ENCODE peak calls at places on chromosomes 3 and 15, in six cellular contexts. Z is neural progenitor cell, S is spleen, X is GM23248, D is fibroblast of lung, L is endothelial cell of umbilical vein. M is an unnamed sample.
A peak's percentile ranks its signal among the peaks of the same experiment; 100 is the strongest.

GRCh38 chr3:183378008-183378407 is 50.4 kb downstream of the MCF2L2 start:
- DNase-seq in Z (no peak), S (no peak), X (no peak), D (no peak), L (no peak), M (no peak)

GRCh38 chr3:25831578-25831977 is 41.7 kb downstream of the OXSM start:
- DNase-seq in Z (peak; percentile 41), S (no peak), X (peak; percentile 52), D (peak; percentile 36), L (peak; percentile 34), M (peak; percentile 38)

GRCh38 chr15:39438260-39438659 is 142.6 kb upstream of the THBS1 start:
- DNase-seq in Z (no peak), S (peak; percentile 65), X (no peak), D (no peak), L (no peak), M (no peak)

GRCh38 chr15:66287461-66288055 is 5.8 kb upstream of the DIS3L start:
- DNase-seq in Z (peak; percentile 38), S (no peak), X (peak; percentile 66), D (no peak), L (peak; percentile 48), M (no peak)

GRCh38 chr3:11329779-11330178 is 57.6 kb downstream of the ATG7 start:
- DNase-seq in Z (no peak), S (no peak), X (no peak), D (no peak), L (no peak), M (no peak)

GRCh38 chr3:53320697-53321096 is 26.6 kb downstream of the DCP1A start:
- DNase-seq in Z (no peak), S (no peak), X (no peak), D (peak; percentile 20), L (no peak), M (no peak)

GRCh38 chr15:38991126-38991525 is 426.5 kb upstream of the RASGRP1 start:
- DNase-seq in Z (peak; percentile 58), S (no peak), X (peak; percentile 64), D (peak; percentile 55), L (peak; percentile 83), M (peak; percentile 40)

GRCh38 chr3:187064210-187065115 is 74.8 kb downstream of the RPL39L start:
- DNase-seq in Z (no peak), S (no peak), X (peak; percentile 49), D (no peak), L (no peak), M (no peak)

GRCh38 chr3:57731311-57731710 is 24.8 kb upstream of the SLMAP start:
- DNase-seq in Z (no peak), S (no peak), X (peak; percentile 35), D (peak; percentile 60), L (no peak), M (no peak)

GRCh38 chr15:58931985-58932384 is 1.5 kb downstream of the SLTM start:
- DNase-seq in Z (no peak), S (no peak), X (peak; percentile 78), D (peak; percentile 61), L (peak; percentile 65), M (no peak)

GRCh38 chr3:13518516-13519351 is 30.2 kb upstream of the FBLN2 start:
- DNase-seq in Z (no peak), S (peak; percentile 89), X (no peak), D (peak; percentile 44), L (no peak), M (no peak)

GRCh38 chr3:107942244-107942643 is 148.6 kb downstream of the CD47 start:
- DNase-seq in Z (no peak), S (no peak), X (peak; percentile 47), D (peak; percentile 40), L (peak; percentile 68), M (no peak)

GRCh38 chr3:108153451-108153981 is 62.7 kb upstream of the CD47 start:
- DNase-seq in Z (peak; percentile 77), S (no peak), X (peak; percentile 72), D (peak; percentile 61), L (peak; percentile 43), M (peak; percentile 62)

GRCh38 chr3:126125781-126126251 is 41.9 kb upstream of the SLC41A3 start:
- DNase-seq in Z (no peak), S (peak; percentile 36), X (no peak), D (no peak), L (no peak), M (no peak)

GRCh38 chr3:69699183-69699582 is 40.1 kb upstream of the MITF start:
- DNase-seq in Z (no peak), S (no peak), X (no peak), D (peak; percentile 24), L (no peak), M (no peak)

DNA sequence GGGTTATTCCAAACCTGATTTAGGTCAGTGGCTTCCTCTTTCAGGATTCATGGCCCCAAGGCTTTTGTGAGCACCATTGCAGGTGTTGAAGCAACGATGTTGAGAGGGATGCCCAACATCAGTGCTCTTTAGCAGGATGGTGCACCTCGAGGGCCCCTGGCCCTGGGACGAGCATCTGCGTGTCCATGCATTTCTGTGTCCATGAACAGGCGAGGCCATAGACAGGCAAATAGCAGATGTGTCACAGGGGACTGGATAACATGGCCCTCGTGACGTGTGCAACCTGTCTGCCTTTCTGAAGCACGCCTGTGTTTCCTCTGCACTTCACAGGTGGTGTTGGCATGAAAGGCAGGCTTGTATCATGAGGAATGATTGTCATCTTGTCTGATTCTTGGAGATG is 132.3 kb downstream of the SNRPN start:
- DNase-seq in Z (no peak), S (peak; percentile 47), X (no peak), D (no peak), L (no peak), M (no peak)
- H3K36me3 ChIP-seq in Z (no peaks in the 10 kb centered on the region), S (peaks cover 23% of the 10 kb centered on the region), X (no peaks in the 10 kb centered on the region), D (peaks cover 4% of the 10 kb centered on the region), L (peaks cover 45% of the 10 kb centered on the region), M (peaks cover 60% of the 10 kb centered on the region)

GRCh38 chr3:148329481-148330220 is 368.1 kb upstream of the AGTR1 start:
- DNase-seq in Z (no peak), S (no peak), X (peak; percentile 46), D (peak; percentile 84), L (no peak), M (peak; percentile 18)
- H3K27ac ChIP-seq in Z (no peak overlapping the region), S (no peak overlapping the region), X (no peak overlapping the region), D (no peak overlapping the region), L (no peak overlapping the region), M (no peak overlapping the region)

DNA sequence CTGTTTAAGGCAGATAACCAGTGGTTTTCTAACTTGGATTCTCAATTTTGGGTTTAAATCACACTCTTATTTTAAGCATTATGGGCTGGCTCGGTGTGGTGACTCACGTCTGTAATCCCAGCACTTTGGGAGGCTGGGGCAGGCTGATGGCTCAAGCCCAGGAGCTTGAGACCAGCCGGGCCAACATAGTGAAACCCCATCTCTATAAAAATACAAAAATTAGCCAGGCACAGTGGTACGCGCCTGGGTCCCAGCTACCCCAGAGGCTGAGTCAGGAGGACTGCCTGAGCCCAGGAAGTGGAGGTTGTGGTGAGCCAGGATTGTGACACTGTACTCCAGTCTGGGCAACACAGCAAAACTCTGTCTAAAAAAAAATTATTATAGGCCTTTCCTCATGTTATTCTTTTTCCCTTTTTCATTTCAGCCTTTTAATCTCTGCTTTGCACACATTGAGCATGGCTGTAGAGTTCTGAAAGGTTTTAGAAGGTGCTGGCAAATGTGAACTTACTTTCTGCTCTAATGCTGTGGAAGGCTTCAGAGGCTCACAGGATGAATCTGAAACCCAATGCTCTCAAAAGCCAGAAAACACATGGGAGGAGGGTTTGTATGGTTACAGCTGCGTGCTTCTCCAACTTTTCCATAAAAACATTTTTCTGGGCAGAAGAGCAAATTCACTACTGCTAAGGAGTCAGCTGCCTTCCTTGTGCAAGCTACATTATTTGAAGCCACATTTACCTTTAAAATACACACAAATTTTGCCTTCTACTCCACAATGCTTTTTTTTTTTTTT is 32.5 kb downstream of the CHAC1 start:
- DNase-seq in Z (no peak), S (no peak), X (peak; percentile 68), D (peak; percentile 60), L (no peak), M (peak; percentile 37)
- H3K36me3 ChIP-seq in Z (peaks cover 5% of the 10 kb centered on the region), S (peaks cover 10% of the 10 kb centered on the region), X (peaks cover 47% of the 10 kb centered on the region), D (peaks cover 13% of the 10 kb centered on the region), L (peaks cover 20% of the 10 kb centered on the region), M (peaks cover 65% of the 10 kb centered on the region)

GRCh38 chr3:141086188-141086587 is 35.0 kb downstream of the SPSB4 start:
- DNase-seq in Z (no peak), S (no peak), X (no peak), D (no peak), L (no peak), M (no peak)

GRCh38 chr3:141085331-141086047 is 34.3 kb downstream of the SPSB4 start:
- DNase-seq in Z (no peak), S (peak; percentile 15), X (no peak), D (peak; percentile 3), L (no peak), M (no peak)

GRCh38 chr3:141082064-141082463 is 30.9 kb downstream of the SPSB4 start:
- DNase-seq in Z (no peak), S (peak; percentile 25), X (no peak), D (no peak), L (no peak), M (no peak)

GRCh38 chr3:141083226-141083625 is 32.1 kb downstream of the SPSB4 start:
- DNase-seq in Z (no peak), S (peak; percentile 54), X (no peak), D (no peak), L (no peak), M (no peak)

GRCh38 chr3:141083831-141084624 is 32.9 kb downstream of the SPSB4 start:
- DNase-seq in Z (peak; percentile 86), S (peak; percentile 58), X (no peak), D (no peak), L (no peak), M (no peak)
- H3K27ac ChIP-seq in Z (peak overlapping the region; percentile 64), S (no peak overlapping the region), X (no peak overlapping the region), D (no peak overlapping the region), L (no peak overlapping the region), M (no peak overlapping the region)

GRCh38 chr3:120196333-120196732 is 88.7 kb downstream of the GPR156 start:
- DNase-seq in Z (no peak), S (no peak), X (no peak), D (no peak), L (no peak), M (no peak)
- H3K36me3 ChIP-seq in Z (no peaks in the 10 kb centered on the region), S (no peaks in the 10 kb centered on the region), X (no peaks in the 10 kb centered on the region), D (no peaks in the 10 kb centered on the region), L (no peaks in the 10 kb centered on the region), M (no peaks in the 10 kb centered on the region)